ENCODE peak calls at places on chromosomes 4 and X, in eight cellular contexts. E is cardiac muscle cell, W is astrocyte of the spinal cord, S is OCI-LY7, Y is heart left ventricle, T is mucosa of descending colon, Q is body of pancreas, O is fibroblast of lung. R is an unnamed sample.

GRCh38 chr4:85837334-85837733 is 362.4 kb downstream of the ARHGAP24 start:
- DNase-seq in E (no peak), W (no peak), S (no peak), Y (no peak), T (no peak), Q (no peak), O (no peak), R (no peak)

GRCh38 chr4:130322439-130322838 is 1226.5 kb downstream of the C4orf33 start:
- DNase-seq in E (no peak), W (no peak), S (no peak), Y (no peak), T (no peak), Q (no peak), O (no peak), R (no peak)

GRCh38 chr4:17578482-17578891 is 1.5 kb downstream of the LAP3 start:
- DNase-seq in E (no peak), W (peak), S (peak), Y (no peak), T (peak), Q (no peak), O (peak), R (peak)

GRCh38 chr4:172927096-172927495 is 241.5 kb upstream of the GALNT7 start:
- DNase-seq in E (no peak), W (no peak), S (no peak), Y (no peak), T (peak), Q (no peak), O (no peak), R (no peak)

GRCh38 chr4:156595041-156595440 is 376.6 kb downstream of the PDGFC start:
- DNase-seq in E (no peak), W (no peak), S (no peak), Y (no peak), T (no peak), Q (no peak), O (no peak), R (no peak)

GRCh38 chr4:140944539-140944938 is 188.4 kb upstream of the TBC1D9 start:
- DNase-seq in E (no peak), W (peak), S (no peak), Y (no peak), T (no peak), Q (no peak), O (peak), R (peak)

GRCh38 chr4:184843984-184844554 is 18.3 kb upstream of the ACSL1 start:
- DNase-seq in E (no peak), W (no peak), S (no peak), Y (no peak), T (no peak), Q (no peak), O (no peak), R (no peak)

GRCh38 chr4:46179356-46179755 is 55.5 kb upstream of the GABRG1 start:
- DNase-seq in E (no peak), W (no peak), S (no peak), Y (no peak), T (no peak), Q (no peak), O (no peak), R (no peak)

GRCh38 chr4:24210332-24210902 is 320.6 kb upstream of the PPARGC1A start:
- DNase-seq in E (no peak), W (peak), S (no peak), Y (no peak), T (no peak), Q (peak), O (peak), R (peak)

GRCh38 chr4:163108614-163109013 is 58.1 kb downstream of the NAF1 start:
- DNase-seq in E (no peak), W (no peak), S (no peak), Y (no peak), T (no peak), Q (no peak), O (no peak), R (no peak)

GRCh38 chrX:135981662-135982061 is 3.6 kb upstream of the SLC9A6 start:
- DNase-seq in E (no peak), W (no peak), S (no peak), Y (no peak), T (no peak), Q (no peak), O (peak), R (no peak)

GRCh38 chr4:140163029-140163810 is 9.2 kb upstream of the MAML3 start:
- DNase-seq in E (no peak), W (peak), S (no peak), Y (no peak), T (no peak), Q (no peak), O (peak), R (peak)

GRCh38 chr4:133476064-133476463 is 327.0 kb downstream of the PCDH10 start:
- DNase-seq in E (no peak), W (no peak), S (no peak), Y (no peak), T (no peak), Q (no peak), O (no peak), R (no peak)

DNA sequence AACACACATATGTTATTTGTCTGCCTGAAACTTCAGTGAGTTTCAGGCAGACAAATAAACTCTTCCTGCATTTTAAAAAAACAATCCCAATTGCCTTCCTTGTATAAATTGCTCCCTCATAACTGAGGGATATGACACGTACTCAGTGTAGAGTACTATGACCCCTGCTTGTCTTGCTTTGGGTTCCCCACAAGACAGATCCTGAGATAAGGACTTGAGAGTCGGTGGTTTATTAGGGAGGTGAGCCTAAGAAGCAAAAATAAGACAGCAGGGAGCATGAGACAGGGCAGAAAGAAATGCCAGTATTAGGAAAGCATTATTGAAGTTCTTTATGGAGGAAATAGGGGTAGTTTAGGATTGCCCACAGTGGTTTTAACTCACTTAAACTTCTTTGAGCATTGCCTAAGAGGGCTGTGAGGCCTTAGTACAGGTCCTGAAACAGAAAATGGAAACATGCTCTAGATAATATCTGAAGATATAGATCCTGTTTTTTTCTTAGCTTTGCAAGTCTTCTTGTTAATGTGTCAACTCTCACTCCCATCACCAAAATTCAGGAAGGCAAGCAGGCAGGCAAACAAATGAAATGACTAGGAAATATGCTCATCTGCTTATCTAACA is 33.7 kb downstream of the RTL3 start:
- DNase-seq in E (no peak), W (no peak), S (no peak), Y (no peak), T (no peak), Q (no peak), O (no peak), R (no peak)
- H3K4me3 ChIP-seq in E (no peak), W (no peak), S (no peak), Y (no peak), T (no peak), Q (no peak), O (no peak), R (no peak)

DNA sequence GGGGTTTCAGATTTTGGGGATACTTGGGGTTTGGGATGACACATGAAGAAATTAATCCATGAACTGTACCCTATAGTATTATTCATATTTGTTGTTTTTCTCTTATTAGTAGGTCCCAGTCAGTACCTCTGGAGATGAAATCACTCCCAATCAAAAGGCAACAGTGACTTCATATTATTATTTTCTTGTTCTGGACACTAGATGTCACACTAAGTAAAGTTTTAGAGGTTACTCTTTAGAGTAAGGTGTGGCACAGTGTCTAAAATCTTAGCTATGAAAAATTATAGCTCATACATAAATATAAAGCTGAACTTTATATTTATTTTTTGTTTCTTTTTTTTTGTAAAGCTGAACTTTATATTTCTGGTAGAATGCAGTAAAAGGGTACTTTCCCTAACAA is 35.1 kb downstream of the FAM114A1 start:
- DNase-seq in E (peak), W (peak), S (peak), Y (no peak), T (no peak), Q (no peak), O (peak), R (peak)
- TF ChIP-seq CTCF in E (peak), W (no peak), S (peak), Y (peak), T (peak), Q (peak), O (no peak), R (peak)

GRCh38 chrX:43618376-43619205 is 37.5 kb upstream of the MAOA start:
- DNase-seq in E (no peak), W (no peak), S (no peak), Y (no peak), T (peak), Q (no peak), O (no peak), R (no peak)
- H3K4me3 ChIP-seq in E (no peak), W (no peak), S (no peak), Y (no peak), T (no peak), Q (no peak), O (no peak), R (no peak)

DNA sequence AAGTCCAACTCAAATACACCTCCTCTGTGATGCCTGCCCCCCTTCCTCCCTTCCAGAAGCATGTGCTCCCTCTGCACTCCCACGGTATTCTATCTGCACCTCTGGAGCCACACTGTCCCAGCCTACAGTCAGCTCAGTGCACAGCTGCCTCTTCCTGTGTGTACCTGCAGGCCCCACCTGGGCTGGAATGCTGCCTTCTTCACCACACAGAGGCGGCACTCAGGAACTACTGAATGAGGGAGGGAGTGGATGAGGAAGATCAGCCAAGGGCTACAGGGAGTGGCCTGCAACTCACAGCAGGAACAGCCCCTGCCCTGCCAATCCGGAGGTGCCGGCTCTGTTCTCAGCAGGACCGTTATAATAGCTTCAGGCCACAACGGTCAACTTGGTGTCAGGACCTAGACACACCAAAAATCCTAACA is 10.1 kb downstream of the AFAP1 start:
- DNase-seq in E (peak), W (peak), S (no peak), Y (no peak), T (peak), Q (peak), O (no peak), R (peak)
- TF ChIP-seq CTCF in E (no peak), W (no peak), S (no peak), Y (no peak), T (no peak), Q (no peak), O (no peak), R (no peak)

DNA sequence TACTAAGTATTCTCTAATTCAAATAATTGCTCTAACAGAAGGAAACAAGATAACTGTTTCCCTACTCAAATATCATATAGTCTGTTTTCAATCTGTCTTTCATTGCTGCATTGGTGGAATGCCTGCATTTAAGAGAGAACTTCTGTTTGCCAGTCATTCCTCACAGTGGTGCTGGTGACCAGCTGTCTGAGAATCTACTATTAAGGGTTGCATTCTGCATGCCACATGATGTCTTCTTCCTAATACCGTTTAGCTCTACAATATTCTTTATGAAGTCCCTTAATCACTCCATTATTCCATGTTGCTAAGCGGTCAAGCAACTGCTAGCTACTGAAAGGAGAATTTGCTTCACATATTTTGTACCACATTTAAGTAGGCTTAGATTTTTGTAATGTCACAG is 167.1 kb upstream of the CENPE start:
- DNase-seq in E (no peak), W (no peak), S (no peak), Y (no peak), T (no peak), Q (no peak), O (no peak), R (no peak)
- H3K4me3 ChIP-seq in E (no peak), W (no peak), S (no peak), Y (no peak), T (no peak), Q (no peak), O (no peak), R (no peak)

GRCh38 chrX:153687121-153688039 is at the start of gene SLC6A8:
- DNase-seq in E (peak), W (peak), S (peak), Y (peak), T (peak), Q (peak), O (peak), R (peak)
- TF ChIP-seq CTCF in E (no peak), W (peak), S (peak), Y (peak), T (no peak), Q (peak), O (peak), R (peak)

R was measured in fibroblast of the aortic adventitia.